ENCODE peak calls at places on chromosome 7, in four cellular contexts. T, B, C and S are unnamed samples.

GRCh38 chr7:139071683-139072082 is 35.8 kb upstream of the ZC3HAV1L start:
- DNase-seq in T (no peak), B (no peak), C (no peak), S (no peak)

GRCh38 chr7:45347804-45348203 is 190.2 kb downstream of the RAMP3 start:
- DNase-seq in T (peak), B (peak), C (no peak), S (peak)

GRCh38 chr7:154767821-154768415 is 235.0 kb downstream of the PAXIP1 start:
- DNase-seq in T (no peak), B (no peak), C (no peak), S (no peak)

GRCh38 chr7:55477781-55478374 is 94.4 kb downstream of the VOPP1 start:
- DNase-seq in T (no peak), B (peak), C (no peak), S (no peak)

GRCh38 chr7:83366629-83367028 is 203.9 kb upstream of the PCLO start:
- DNase-seq in T (no peak), B (no peak), C (no peak), S (no peak)

GRCh38 chr7:94374231-94374630 is 20.5 kb upstream of the COL1A2 start:
- DNase-seq in T (peak), B (peak), C (no peak), S (peak)

GRCh38 chr7:155930061-155930460 is 117.8 kb upstream of the SHH start:
- DNase-seq in T (no peak), B (no peak), C (no peak), S (no peak)

GRCh38 chr7:67589178-67589577 is 592.5 kb downstream of the TYW1 start:
- DNase-seq in T (no peak), B (no peak), C (no peak), S (no peak)

GRCh38 chr7:87220734-87221215 is 1.2 kb upstream of the TMEM243 start:
- DNase-seq in T (no peak), B (peak), C (no peak), S (peak)

GRCh38 chr7:27154901-27155815 is 1.3 kb downstream of the HOXA7 start:
- DNase-seq in T (no peak), B (peak), C (no peak), S (no peak)

GRCh38 chr7:121994625-121995410 is 121.9 kb downstream of the PTPRZ1 start:
- DNase-seq in T (peak), B (peak), C (peak), S (peak)

GRCh38 chr7:69739182-69739581 is 140.9 kb downstream of the AUTS2 start:
- DNase-seq in T (no peak), B (no peak), C (no peak), S (no peak)

GRCh38 chr7:70565723-70566122 is 566.2 kb upstream of the GALNT17 start:
- DNase-seq in T (no peak), B (no peak), C (no peak), S (no peak)

GRCh38 chr7:50687575-50688261 is 95.0 kb downstream of the GRB10 start:
- DNase-seq in T (no peak), B (peak), C (no peak), S (no peak)

GRCh38 chr7:55887786-55888185 is 530 bp downstream of the ZNF713 start:
- DNase-seq in T (peak), B (peak), C (no peak), S (no peak)

GRCh38 chr7:76340617-76341131 is 18.1 kb downstream of the YWHAG start:
- DNase-seq in T (peak), B (peak), C (no peak), S (no peak)

GRCh38 chr7:73871163-73872011 is 10.4 kb downstream of the TMEM270 start:
- DNase-seq in T (no peak), B (no peak), C (no peak), S (no peak)

GRCh38 chr7:149456770-149457421 is 4.0 kb downstream of the ZNF777 start:
- DNase-seq in T (no peak), B (peak), C (no peak), S (no peak)

GRCh38 chr7:29463504-29464158 is 100.0 kb upstream of the PRR15 start:
- DNase-seq in T (no peak), B (no peak), C (no peak), S (no peak)

DNA sequence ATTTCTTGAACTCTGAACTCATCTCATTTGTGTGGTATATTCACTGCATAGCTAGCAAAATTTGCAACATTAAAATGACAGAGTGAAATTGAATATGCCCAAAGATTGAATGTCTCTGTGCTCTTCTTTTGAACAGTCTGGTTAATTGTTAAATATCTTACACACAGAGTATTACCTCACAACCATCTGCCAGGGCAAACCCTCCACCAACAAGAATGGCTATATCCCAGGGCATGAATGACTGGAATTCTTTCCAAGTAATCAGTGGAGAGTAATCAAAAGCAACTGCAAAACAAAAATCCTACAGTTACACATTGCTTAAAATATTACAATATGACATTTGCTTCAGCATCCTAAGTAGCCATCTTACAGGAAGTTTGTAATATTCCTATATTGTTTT is 76.8 kb downstream of the SLC13A1 start:
- DNase-seq in T (no peak), B (no peak), C (no peak), S (no peak)
- TF ChIP-seq EZH2 in T (no peak), B (no peak), C (no peak), S (no peak)

GRCh38 chr7:151086802-151087246 is 549 bp downstream of the AGAP3 start:
- DNase-seq in T (peak), B (peak), C (no peak), S (peak)
- H2AFZ ChIP-seq in T (peak), B (peak), C (no peak), S (peak)

DNA sequence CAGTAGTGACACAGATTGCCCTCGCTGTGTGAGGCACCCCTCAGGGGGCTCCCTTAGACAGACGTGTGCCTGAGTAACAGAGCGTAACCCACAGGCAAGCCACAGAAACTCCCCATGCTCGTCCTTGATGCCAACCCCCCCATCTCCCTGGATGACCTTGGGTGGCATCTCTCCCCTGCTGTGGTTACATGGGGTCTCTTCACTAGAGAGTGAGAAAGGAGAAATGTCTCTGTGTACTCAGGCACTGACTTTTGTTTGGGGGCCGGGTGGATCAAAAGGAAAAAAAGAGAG is 1.1 kb upstream of the ASB10 start:
- DNase-seq in T (no peak), B (no peak), C (no peak), S (no peak)
- H3K4me2 ChIP-seq in T (no peak), B (no peak), C (no peak), S (no peak)

DNA sequence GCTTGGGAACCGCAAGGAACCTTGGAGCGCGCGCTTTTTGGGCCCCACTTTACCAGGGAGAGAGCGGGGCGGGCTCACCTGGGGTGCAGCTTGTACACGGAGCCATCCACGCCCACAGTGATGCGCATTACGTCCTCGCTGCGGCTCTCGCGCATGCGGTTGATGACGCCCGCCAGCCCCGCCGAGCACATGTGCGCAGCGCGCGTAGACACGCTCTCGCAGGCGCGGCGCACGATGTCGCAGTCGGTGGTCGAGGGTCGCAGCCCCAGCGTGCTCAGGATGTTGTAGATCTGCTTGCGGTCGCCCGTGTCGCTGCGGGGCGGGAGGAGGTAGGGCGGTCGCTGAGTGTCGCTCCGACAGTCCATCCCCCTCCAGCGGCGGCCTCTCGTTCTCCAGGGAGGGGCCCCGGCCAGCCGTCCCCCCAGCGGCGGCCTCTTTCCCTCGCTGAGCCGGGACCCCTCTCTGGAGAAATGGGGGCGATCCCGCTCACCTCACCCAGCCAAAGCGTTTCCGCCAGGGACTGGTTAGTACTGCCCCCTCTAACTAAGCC is 4.4 kb upstream of the MYL7 start:
- DNase-seq in T (no peak), B (no peak), C (no peak), S (no peak)
- TF ChIP-seq EZH2 in T (no peak), B (no peak), C (no peak), S (peak)

GRCh38 chr7:5215313-5215712 is 25.3 kb downstream of the WIPI2 start:
- DNase-seq in T (no peak), B (no peak), C (no peak), S (no peak)

GRCh38 chr7:5217396-5217795 is 27.4 kb downstream of the WIPI2 start:
- DNase-seq in T (no peak), B (no peak), C (no peak), S (no peak)

GRCh38 chr7:5216931-5217330 is 26.9 kb downstream of the WIPI2 start:
- DNase-seq in T (no peak), B (no peak), C (no peak), S (no peak)

GRCh38 chr7:5218564-5219360 is 28.7 kb downstream of the WIPI2 start:
- DNase-seq in T (no peak), B (no peak), C (no peak), S (peak)

GRCh38 chr7:5217851-5218331 is 27.9 kb downstream of the WIPI2 start:
- DNase-seq in T (no peak), B (no peak), C (no peak), S (no peak)
- H2AFZ ChIP-seq in T (no peak), B (no peak), C (no peak), S (no peak)

GRCh38 chr7:12032146-12032545 is 178.9 kb upstream of the TMEM106B start:
- DNase-seq in T (no peak), B (no peak), C (no peak), S (no peak)
- H3K4me2 ChIP-seq in T (no peak), B (no peak), C (no peak), S (no peak)

DNA sequence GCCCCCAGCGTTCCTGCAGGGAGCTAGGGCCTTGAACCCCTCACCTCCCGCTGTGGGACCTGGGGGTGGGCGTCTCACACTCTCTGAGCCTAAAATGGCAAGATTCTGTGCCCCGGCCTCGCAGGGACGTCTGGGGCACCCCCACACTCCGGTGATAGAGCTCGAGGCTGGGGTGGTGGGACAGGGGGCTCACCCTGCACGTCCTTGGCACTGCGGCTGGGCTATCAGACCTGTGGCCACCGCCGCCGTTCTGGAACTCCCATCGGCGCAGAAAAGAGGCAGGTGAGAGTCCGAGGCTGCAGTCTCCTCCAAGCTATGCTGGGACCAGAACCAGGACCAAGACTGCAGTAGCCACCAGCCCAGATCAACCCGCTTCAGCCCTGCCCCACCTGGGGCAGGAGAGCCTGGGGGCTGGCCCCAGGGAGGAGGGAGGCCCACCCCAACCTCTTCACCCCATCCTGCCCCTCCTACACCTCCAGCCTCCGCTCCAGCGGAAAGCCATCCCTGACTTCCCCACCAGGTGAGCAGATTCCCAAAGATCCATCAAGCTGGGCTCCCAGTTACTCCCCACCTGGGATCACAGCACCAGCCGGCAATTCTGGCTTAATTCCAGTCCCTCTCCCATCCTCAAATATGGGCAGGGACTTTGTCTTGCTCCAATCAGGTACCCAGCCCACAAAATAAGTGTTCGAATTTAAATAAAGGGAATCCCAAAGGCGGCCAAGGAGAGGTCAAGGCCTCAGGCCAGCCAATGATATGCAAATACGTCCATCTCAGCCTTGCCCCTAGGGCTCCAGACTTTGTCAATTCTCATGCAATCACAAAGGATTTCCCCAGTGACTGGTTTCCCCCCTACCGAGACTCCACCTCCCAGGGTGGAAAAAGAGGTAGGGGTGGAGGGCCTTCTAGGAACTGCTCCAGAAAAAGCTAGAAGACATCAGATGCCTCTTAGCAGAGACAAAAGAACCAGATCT is 16.4 kb downstream of the TNRC18 start:
- DNase-seq in T (no peak), B (no peak), C (no peak), S (no peak)
- TF ChIP-seq EZH2 in T (no peak), B (no peak), C (no peak), S (no peak)

DNA sequence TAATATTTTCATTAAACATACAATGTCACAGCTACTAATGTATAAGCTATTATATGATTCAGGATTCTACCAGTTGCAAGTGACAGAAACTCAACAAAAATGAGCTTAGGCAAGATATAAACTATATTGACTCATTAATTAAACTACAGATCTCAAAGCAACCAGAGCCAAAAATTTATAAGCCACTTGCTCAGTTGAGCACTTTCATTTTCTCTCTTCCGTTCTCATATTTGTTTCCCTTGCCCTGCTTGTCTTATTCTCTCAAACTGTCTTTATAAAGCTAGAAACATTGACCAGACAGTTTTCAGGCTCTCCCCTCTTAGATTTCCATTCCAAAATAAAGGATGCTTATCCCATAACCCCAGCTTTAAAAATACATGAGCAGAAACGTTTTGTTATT is 60.2 kb upstream of the DGKB start:
- DNase-seq in T (no peak), B (no peak), C (no peak), S (no peak)
- H2AFZ ChIP-seq in T (no peak), B (peak), C (no peak), S (no peak)

DNA sequence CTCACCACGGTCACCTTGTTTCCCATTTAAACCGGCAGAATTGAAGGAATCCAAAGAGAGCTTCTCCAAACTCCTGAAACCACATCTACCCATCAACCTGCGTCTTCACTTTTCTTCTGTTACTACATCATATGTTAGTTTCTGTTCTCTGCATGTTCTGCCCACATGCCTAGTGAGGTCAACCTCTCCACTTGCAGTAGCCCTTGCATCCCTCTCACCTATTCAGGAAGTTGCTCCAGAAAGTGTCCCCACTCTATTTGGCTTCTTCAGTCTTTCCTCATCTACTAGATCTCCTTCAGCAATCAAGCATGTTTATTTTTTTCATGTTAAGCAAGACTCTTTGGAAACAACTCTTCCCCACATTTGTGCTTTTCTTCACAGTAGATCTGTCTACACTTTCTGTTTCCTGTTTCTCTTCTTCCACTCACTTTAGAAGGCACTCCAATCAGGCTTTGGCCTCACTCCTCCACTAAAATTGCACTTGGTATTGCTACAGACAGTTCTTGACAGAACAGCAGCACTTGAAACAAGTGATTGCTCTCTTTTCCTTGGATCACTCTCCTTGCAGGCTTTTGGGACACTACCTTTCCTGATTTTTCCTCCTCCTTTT is 7.5 kb downstream of the SAMD9L start:
- DNase-seq in T (no peak), B (no peak), C (no peak), S (no peak)
- H3K4me2 ChIP-seq in T (no peak), B (no peak), C (no peak), S (no peak)